ENCODE peak calls at places on chromosome 5, in seven cellular contexts. W, S, B, P, I, H and M are unnamed samples. For H3K27me3, the result is how much of the 10 kb centered on the place peaks cover.

GRCh38 chr5:2335727-2336515 is 415.6 kb downstream of the IRX2 start:
- DNase-seq in W (no peak), B (no peak), I (no peak), S (no peak), H (no peak), P (no peak), M (no peak)

GRCh38 chr5:170338933-170339779 is 41.6 kb upstream of the LCP2 start:
- DNase-seq in S (no peak), P (no peak), H (peak), W (no peak), I (no peak), B (no peak), M (no peak)

GRCh38 chr5:112036206-112036605 is 279.2 kb upstream of the NREP start:
- DNase-seq in B (no peak), W (no peak), I (no peak), S (no peak), P (no peak), H (no peak), M (no peak)

GRCh38 chr5:9654886-9655285 is 24.7 kb upstream of the TAS2R1 start:
- DNase-seq in H (no peak), S (no peak), P (peak), W (no peak), B (no peak), I (no peak), M (no peak)

GRCh38 chr5:55407059-55407684 is 99.4 kb downstream of the MTREX start:
- DNase-seq in P (peak), H (peak), B (no peak), I (no peak), W (peak), S (no peak), M (no peak)

GRCh38 chr5:134177197-134178171 is 734 bp upstream of the SKP1 start:
- DNase-seq in I (peak), P (peak), B (peak), S (peak), W (peak), H (peak), M (no peak)

GRCh38 chr5:75051217-75051751 is 1.1 kb downstream of the GCNT4 start:
- DNase-seq in B (no peak), I (no peak), S (no peak), P (no peak), W (peak), H (no peak), M (no peak)

GRCh38 chr5:172441262-172441751 is 13.0 kb downstream of the SH3PXD2B start:
- DNase-seq in P (no peak), B (no peak), I (no peak), W (no peak), H (no peak), S (no peak), M (peak)

GRCh38 chr5:151253604-151253948 is 591 bp downstream of the GM2A start:
- DNase-seq in B (no peak), W (no peak), S (no peak), I (no peak), H (no peak), P (no peak), M (no peak)
- H3K27ac ChIP-seq in B (peak), W (peak), S (no peak), I (peak), H (peak), P (peak), M (peak)

GRCh38 chr5:125258610-125259009 is 512.2 kb upstream of the ZNF608 start:
- DNase-seq in S (no peak), I (no peak), H (no peak), B (no peak), W (peak), P (no peak), M (no peak)

GRCh38 chr5:125261505-125262250 is 515.2 kb upstream of the ZNF608 start:
- DNase-seq in I (no peak), W (no peak), B (no peak), S (no peak), P (no peak), H (no peak), M (no peak)

GRCh38 chr5:125263346-125263745 is 516.9 kb upstream of the ZNF608 start:
- DNase-seq in B (no peak), I (no peak), S (no peak), H (no peak), W (no peak), P (peak), M (no peak)

GRCh38 chr5:125266106-125266505 is 519.7 kb upstream of the ZNF608 start:
- DNase-seq in B (no peak), H (no peak), P (no peak), I (no peak), S (no peak), W (no peak), M (no peak)

GRCh38 chr5:125262782-125263181 is 516.3 kb upstream of the ZNF608 start:
- DNase-seq in W (no peak), H (no peak), P (no peak), I (no peak), S (no peak), B (no peak), M (no peak)
- H3K27me3 ChIP-seq in W (under half), H (under half), P (under half), I (under half), S (under half), B (under half), M (under half)

GRCh38 chr5:147216552-147217154 is 18.2 kb upstream of the STK32A start:
- DNase-seq in P (peak), W (peak), B (no peak), H (no peak), I (no peak), S (no peak), M (no peak)
- H3K4me3 ChIP-seq in P (no peak), W (no peak), B (no peak), H (no peak), I (no peak), S (no peak), M (no peak)

DNA sequence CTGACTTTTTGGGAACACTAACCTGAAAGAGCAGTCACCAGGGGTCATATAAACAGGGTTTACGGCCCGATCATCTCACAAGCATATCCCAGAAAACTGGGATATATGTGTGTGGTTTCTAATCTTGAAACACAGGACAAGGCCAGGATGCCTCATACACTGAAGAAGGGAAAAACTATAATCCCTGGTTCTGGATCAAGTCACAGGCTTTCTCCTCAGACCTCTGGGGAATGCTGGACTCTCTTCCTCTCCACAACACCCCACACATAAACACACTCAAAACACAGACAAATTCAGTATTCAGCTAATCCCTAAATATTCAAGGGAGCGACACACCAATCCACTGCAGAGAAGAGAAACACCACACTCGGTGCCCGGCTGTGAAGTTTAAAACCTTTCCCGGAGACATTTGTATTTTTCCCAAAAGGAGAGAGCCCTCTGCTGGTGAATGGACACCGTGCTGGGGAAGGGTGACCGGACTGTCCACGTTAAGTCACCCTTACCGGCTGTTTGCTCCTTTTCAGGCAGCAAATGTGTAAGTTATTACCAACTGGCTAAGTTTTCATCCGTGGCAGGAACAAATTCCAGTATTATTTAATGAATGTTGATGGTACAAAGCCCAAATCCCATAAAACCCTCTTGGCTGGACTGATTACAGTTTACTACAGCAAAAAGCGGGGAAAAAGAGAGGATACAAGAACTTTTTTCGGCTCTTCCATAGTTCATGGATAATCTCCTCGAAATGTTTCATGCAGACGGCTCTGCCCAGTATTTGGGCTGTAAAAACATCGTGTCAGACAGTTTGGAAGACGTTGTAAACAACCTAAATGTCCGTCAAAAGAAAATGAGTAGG is 131.0 kb upstream of the SLC30A5 start:
- DNase-seq in H (peak), B (no peak), P (peak), W (peak), I (no peak), S (peak), M (peak)
- H3K27ac ChIP-seq in H (no peak), B (no peak), P (no peak), W (peak), I (no peak), S (no peak), M (peak)